ENCODE peak calls at places on chromosomes 2 and 18, in six cellular contexts. S is cardiac muscle cell, A is psoas muscle, N is tibial artery, Y is fibroblast of mammary gland, L is fibroblast of lung. P is an unnamed sample.

GRCh38 chr2:43459455-43459854 is 136.4 kb downstream of the THADA start:
- DNase-seq in Y (peak), N (no peak), L (peak), A (no peak), S (no peak), P (no peak)

GRCh38 chr18:76131738-76132137 is 363.3 kb downstream of the ZNF516 start:
- DNase-seq in A (no peak), Y (peak), N (no peak), L (peak), S (no peak), P (no peak)

GRCh38 chr2:197198890-197199289 is 111.7 kb downstream of the ANKRD44 start:
- DNase-seq in L (no peak), Y (no peak), A (no peak), N (peak), S (no peak), P (no peak)

GRCh38 chr2:199704358-199705238 is 146.4 kb downstream of the FTCDNL1 start:
- DNase-seq in N (no peak), Y (peak), L (no peak), S (peak), A (no peak), P (peak)

GRCh38 chr18:64233855-64234254 is 85.0 kb upstream of the LINC00305 start:
- DNase-seq in Y (no peak), S (no peak), L (no peak), N (no peak), A (no peak), P (no peak)

GRCh38 chr2:207561386-207562080 is 31.8 kb downstream of the CREB1 start:
- DNase-seq in A (no peak), S (no peak), N (no peak), Y (no peak), L (peak), P (no peak)

GRCh38 chr2:130882991-130883390 is 46.3 kb downstream of the ARHGEF4 start:
- DNase-seq in S (no peak), N (no peak), Y (no peak), L (no peak), A (no peak), P (no peak)

GRCh38 chr2:159903404-159904126 is 105.6 kb upstream of the CD302 start:
- DNase-seq in L (no peak), S (no peak), N (peak), Y (peak), A (peak), P (no peak)

GRCh38 chr2:164090533-164090932 is 354.7 kb upstream of the FIGN start:
- DNase-seq in Y (no peak), N (no peak), A (no peak), L (no peak), S (no peak), P (no peak)

GRCh38 chr2:109623297-109623696 is 9.1 kb downstream of the SOWAHC start:
- DNase-seq in S (no peak), L (no peak), A (no peak), N (no peak), Y (no peak), P (no peak)

GRCh38 chr2:107393516-107393915 is 433.2 kb upstream of the RGPD4 start:
- DNase-seq in Y (no peak), A (no peak), L (peak), N (no peak), S (no peak), P (no peak)

GRCh38 chr2:142188562-142188961 is 57.7 kb upstream of the LRP1B start:
- DNase-seq in S (no peak), N (no peak), Y (no peak), A (no peak), L (peak), P (no peak)

GRCh38 chr18:50297621-50298442 is 10.3 kb upstream of the CXXC1 start:
- DNase-seq in S (peak), L (peak), A (peak), Y (peak), N (no peak), P (peak)

GRCh38 chr2:128537646-128538045 is 219.0 kb upstream of the HS6ST1 start:
- DNase-seq in A (no peak), N (no peak), L (peak), S (no peak), Y (no peak), P (no peak)

GRCh38 chr2:128536925-128537620 is 218.4 kb upstream of the HS6ST1 start:
- DNase-seq in L (peak), Y (peak), A (no peak), N (no peak), S (no peak), P (peak)

GRCh38 chr2:128538401-128538800 is 219.7 kb upstream of the HS6ST1 start:
- DNase-seq in A (no peak), Y (no peak), L (no peak), N (no peak), S (no peak), P (no peak)

GRCh38 chr2:128534688-128535392 is 216.2 kb upstream of the HS6ST1 start:
- DNase-seq in S (no peak), N (no peak), Y (no peak), A (no peak), L (no peak), P (no peak)

DNA sequence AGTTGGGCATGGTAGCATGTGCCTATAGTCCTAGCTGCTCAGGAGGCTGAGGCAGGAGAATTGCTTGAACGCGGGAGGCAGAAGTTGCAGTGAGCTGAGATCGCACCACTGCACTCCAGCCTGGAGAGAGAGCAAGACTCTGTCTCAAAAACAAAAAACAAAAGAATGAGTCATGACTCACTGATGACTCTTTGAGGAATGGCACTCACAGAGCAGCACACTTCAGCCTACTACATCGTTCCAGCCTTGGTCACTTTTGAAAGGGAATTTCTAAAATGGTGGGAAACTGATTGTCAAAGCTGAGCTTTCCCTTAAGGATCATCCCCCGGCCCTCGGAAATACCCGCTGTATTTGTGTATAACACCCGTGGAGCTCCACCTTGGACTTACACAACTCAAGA is 217.3 kb upstream of the HS6ST1 start:
- DNase-seq in A (no peak), S (no peak), N (no peak), L (peak), Y (peak), P (no peak)
- H3K4me3 ChIP-seq in A (no peak), S (no peak), N (no peak), L (no peak), Y (no peak), P (no peak)

GRCh38 chr2:135843671-135844070 is 6.7 kb upstream of the LCT start:
- DNase-seq in Y (peak), L (no peak), N (no peak), A (no peak), S (no peak), P (no peak)

GRCh38 chr2:135839713-135840112 is 2.7 kb upstream of the LCT start:
- DNase-seq in L (peak), S (no peak), A (no peak), Y (peak), N (no peak), P (no peak)

GRCh38 chr2:135844285-135844985 is 7.5 kb upstream of the LCT start:
- DNase-seq in S (no peak), A (no peak), N (no peak), Y (no peak), L (no peak), P (no peak)

GRCh38 chr2:135836596-135836995 is 388 bp downstream of the LCT start:
- DNase-seq in A (no peak), S (no peak), Y (no peak), N (no peak), L (no peak), P (no peak)

DNA sequence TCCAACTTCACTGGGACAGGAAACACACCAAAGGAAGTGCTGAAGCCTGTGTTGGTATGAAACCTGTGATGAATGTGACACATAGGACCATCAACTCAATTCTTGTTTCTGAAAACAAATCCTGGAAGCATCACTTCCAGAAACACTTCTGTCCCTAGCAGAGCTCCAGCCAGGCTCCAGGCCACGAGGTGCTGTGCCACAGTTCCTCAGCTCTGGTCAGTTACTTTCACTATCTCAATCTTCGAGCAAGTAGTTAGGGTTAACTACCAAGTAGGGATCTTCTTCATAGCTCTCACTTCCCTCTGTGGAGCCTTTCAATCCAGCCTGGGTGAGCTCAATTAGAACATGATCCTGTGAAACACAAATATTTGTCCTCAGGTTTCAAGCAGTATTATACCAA is 3.6 kb upstream of the LCT start:
- DNase-seq in N (no peak), Y (peak), S (no peak), L (no peak), A (no peak), P (no peak)
- H3K4me3 ChIP-seq in N (no peak), Y (no peak), S (no peak), L (peak), A (no peak), P (no peak)

DNA sequence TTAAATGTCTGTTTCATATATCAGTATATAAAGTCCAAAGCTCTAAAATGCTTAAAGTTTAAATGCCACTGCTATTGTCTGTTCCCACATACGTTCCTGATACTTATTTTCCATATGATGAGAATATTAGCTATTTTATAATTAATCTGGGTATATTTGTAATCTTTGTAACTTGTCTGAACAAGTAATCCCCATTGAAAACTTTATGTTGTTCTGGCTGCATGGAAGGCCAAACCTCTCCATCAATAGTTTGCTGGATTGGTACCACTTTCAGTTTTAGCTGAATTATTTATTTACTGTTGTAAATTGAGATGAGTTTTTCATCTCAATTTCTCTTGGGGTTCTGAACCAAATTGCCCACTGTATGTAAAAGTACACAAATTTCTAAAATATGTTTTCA is 1.5 kb downstream of the MBD5 start:
- DNase-seq in N (no peak), Y (peak), L (no peak), S (no peak), A (no peak), P (no peak)
- H3K4me3 ChIP-seq in N (peak), Y (peak), L (peak), S (peak), A (peak), P (no peak)

DNA sequence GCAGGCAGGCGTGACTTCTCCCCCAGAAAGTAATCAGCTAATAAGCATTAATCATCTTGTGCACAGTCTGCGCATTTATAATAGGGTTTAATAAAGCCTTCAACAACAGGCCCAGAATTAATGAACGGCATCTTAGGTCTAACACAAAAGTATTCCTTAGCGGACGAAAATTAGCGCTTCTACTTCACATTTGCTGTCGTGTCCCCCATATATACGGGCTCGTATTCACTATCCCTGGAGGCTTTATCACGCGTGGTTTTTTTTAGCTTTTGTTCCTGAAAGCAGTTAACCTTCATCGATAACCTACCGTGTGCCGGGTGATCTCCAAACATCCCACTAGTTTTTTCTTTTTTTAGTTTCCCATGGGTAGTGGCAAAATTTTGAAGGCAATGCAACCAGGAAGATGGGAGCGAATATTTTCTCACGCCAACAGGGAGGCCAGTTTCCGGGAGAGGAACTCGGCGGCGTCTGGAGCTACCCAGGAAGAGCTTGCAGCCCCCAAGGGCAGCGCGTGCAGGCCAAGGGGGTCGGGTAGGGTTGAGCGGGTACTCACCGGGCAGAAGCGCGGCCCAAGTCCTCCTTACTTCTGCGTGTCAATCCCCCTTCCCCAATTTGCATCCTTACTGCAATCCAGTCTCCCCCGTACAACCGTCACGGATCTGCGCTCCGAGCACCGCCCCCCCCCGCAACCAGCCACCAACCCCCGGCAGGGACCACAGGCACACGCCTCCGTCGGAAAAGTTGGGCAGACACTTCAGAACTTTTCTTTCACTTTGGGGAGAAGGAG is 1.5 kb downstream of the ATP8B1 start:
- DNase-seq in N (peak), S (no peak), A (no peak), L (peak), Y (no peak), P (no peak)
- H3K4me3 ChIP-seq in N (peak), S (peak), A (peak), L (peak), Y (peak), P (peak)

DNA sequence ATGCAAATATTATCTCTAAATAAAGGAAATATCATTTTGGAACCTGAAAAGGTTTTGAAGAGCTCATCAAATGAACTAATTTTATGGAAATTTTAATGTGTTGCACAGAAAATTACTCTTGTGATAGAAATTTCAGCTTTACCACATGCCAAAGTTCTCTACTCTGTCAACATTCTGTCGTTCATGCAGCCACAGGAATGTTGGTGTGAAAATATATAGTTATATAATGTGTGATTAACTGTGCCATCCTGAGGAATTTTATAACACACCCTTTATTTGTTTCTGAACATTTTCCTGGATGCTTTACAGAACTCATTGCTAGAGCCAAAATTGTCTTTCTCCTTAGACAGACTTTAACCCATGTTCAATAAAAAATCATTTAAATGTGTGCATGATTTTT is 202.5 kb upstream of the SLC8A1 start:
- DNase-seq in S (no peak), Y (no peak), N (no peak), A (no peak), L (no peak), P (no peak)
- H3K4me3 ChIP-seq in S (no peak), Y (no peak), N (no peak), A (no peak), L (no peak), P (no peak)

GRCh38 chr2:85756195-85756594 is 2.4 kb downstream of the ATOH8 start:
- DNase-seq in S (no peak), Y (no peak), N (peak), A (peak), L (no peak), P (no peak)

GRCh38 chr2:85755122-85756027 is 1.6 kb downstream of the ATOH8 start:
- DNase-seq in Y (peak), S (no peak), L (no peak), N (peak), A (peak), P (no peak)

GRCh38 chr2:85753525-85754312 is at the start of gene ATOH8:
- DNase-seq in L (peak), Y (peak), A (peak), N (peak), S (peak), P (no peak)

GRCh38 chr2:85753035-85753524 is 711 bp upstream of the ATOH8 start:
- DNase-seq in Y (no peak), A (no peak), L (no peak), N (no peak), S (no peak), P (no peak)

DNA sequence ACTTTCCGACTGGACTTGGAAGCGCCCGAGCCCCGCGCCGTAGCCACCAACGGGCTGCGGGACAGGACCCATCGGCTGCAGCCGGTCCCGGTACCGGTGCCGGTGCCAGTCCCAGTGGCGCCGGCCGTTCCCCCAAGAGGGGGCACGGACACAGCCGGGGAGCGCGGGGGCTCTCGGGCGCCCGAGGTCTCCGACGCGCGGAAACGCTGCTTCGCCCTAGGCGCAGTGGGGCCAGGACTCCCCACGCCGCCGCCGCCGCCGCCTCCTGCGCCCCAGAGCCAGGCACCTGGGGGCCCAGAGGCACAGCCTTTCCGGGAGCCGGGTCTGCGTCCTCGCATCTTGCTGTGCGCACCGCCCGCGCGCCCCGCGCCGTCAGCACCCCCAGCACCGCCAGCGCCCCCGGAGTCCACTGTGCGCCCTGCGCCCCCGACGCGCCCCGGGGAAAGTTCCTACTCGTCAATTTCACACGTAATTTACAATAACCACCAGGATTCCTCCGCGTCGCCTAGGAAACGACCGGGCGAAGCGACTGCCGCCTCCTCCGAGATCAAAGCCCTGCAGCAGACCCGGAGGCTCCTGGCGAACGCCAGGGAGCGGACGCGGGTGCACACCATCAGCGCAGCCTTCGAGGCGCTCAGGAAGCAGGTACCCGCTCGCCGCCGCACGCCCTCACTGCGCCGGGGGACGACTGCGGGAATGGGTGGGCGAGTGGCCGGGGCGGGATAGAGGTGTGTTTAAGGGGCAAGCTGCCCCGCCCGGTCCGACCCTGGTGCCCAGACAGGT is 713 bp downstream of the ATOH8 start:
- DNase-seq in N (peak), L (peak), S (peak), Y (no peak), A (peak), P (no peak)
- H3K4me3 ChIP-seq in N (peak), L (peak), S (peak), Y (peak), A (peak), P (peak)

GRCh38 chr2:203018181-203018580 is 3.5 kb downstream of the NBEAL1 start:
- DNase-seq in A (no peak), S (peak), L (peak), Y (peak), N (no peak), P (no peak)
- H3K4me3 ChIP-seq in A (peak), S (peak), L (peak), Y (peak), N (peak), P (no peak)

GRCh38 chr18:26134110-26134509 is 441 bp downstream of the PSMA8 start:
- DNase-seq in L (no peak), A (no peak), N (no peak), S (no peak), Y (no peak), P (no peak)
- H3K4me3 ChIP-seq in L (no peak), A (no peak), N (no peak), S (no peak), Y (no peak), P (no peak)

P was measured in iPS DF 6.9.